ENCODE peak calls at places on chromosomes 4 and X, in five cellular contexts. L is bronchial epithelial cell, O is left cardiac atrium, V is ecto neural progenitor cell, A is G401. N is an unnamed sample.

GRCh38 chr4:145839151-145839550 is 99.5 kb downstream of the ZNF827 start:
- DNase-seq in L (no peak), O (no peak), V (no peak), A (no peak), N (no peak)

GRCh38 chr4:124711469-124712416 is 789 bp downstream of the ANKRD50 start:
- DNase-seq in L (peak; percentile 61), O (peak; percentile 64), V (no peak), A (peak; percentile 70), N (peak; percentile 75)

GRCh38 chr4:38306482-38307071 is 346.4 kb downstream of the PTTG2 start:
- DNase-seq in L (no peak), O (no peak), V (no peak), A (no peak), N (no peak)

GRCh38 chrX:23383411-23383810 is 48.8 kb downstream of the PTCHD1 start:
- DNase-seq in L (peak; percentile 42), O (no peak), V (no peak), A (no peak), N (no peak)

GRCh38 chrX:4622768-4623167 is 909.3 kb upstream of the PRKX start:
- DNase-seq in L (no peak), O (no peak), V (no peak), A (no peak), N (no peak)

GRCh38 chr4:122711893-122712292 is 20.6 kb upstream of the BBS12 start:
- DNase-seq in L (no peak), O (no peak), V (no peak), A (no peak), N (no peak)

GRCh38 chr4:177728361-177729152 is 286.3 kb upstream of the AGA start:
- DNase-seq in L (peak; percentile 80), O (no peak), V (no peak), A (no peak), N (no peak)

GRCh38 chr4:6695660-6696581 is 2.2 kb downstream of the S100P start:
- DNase-seq in L (no peak), O (no peak), V (no peak), A (no peak), N (no peak)

GRCh38 chrX:45358417-45358816 is 157.7 kb upstream of the DIPK2B start:
- DNase-seq in L (no peak), O (no peak), V (no peak), A (no peak), N (no peak)

GRCh38 chrX:154600962-154601374 is 16.0 kb downstream of the CTAG1A start:
- DNase-seq in L (no peak), O (no peak), V (no peak), A (no peak), N (no peak)

GRCh38 chr4:140151700-140152014 is 2.3 kb downstream of the MAML3 start:
- DNase-seq in L (peak; percentile 77), O (peak; percentile 86), V (peak; percentile 91), A (peak; percentile 90), N (peak; percentile 70)

GRCh38 chr4:8727546-8728510 is 135.3 kb downstream of the CPZ start:
- DNase-seq in L (no peak), O (no peak), V (peak; percentile 34), A (no peak), N (no peak)

GRCh38 chr4:94489075-94489474 is 37.3 kb downstream of the PDLIM5 start:
- DNase-seq in L (peak; percentile 65), O (no peak), V (no peak), A (no peak), N (no peak)

GRCh38 chr4:82715731-82716617 is 82.6 kb downstream of the SCD5 start:
- DNase-seq in L (peak; percentile 73), O (no peak), V (no peak), A (no peak), N (no peak)

GRCh38 chr4:109977854-109978501 is 65.3 kb downstream of the EGF start:
- DNase-seq in L (peak; percentile 64), O (no peak), V (no peak), A (peak; percentile 24), N (peak; percentile 51)

GRCh38 chr4:163166041-163166579 is 580 bp downstream of the NAF1 start:
- DNase-seq in L (peak; percentile 20), O (peak; percentile 55), V (peak; percentile 78), A (peak; percentile 43), N (peak; percentile 49)

GRCh38 chr4:41748074-41748787 is at the start of gene PHOX2B:
- DNase-seq in L (no peak), O (no peak), V (peak; percentile 52), A (no peak), N (no peak)

GRCh38 chr4:104494822-104495559 is at the start of gene CXXC4:
- DNase-seq in L (peak; percentile 5), O (peak; percentile 78), V (peak; percentile 92), A (peak; percentile 86), N (peak; percentile 5)

GRCh38 chr4:5186584-5187170 is 135.4 kb downstream of the STK32B start:
- DNase-seq in L (no peak), O (no peak), V (no peak), A (no peak), N (no peak)

GRCh38 chr4:184267673-184268573 is 50.2 kb upstream of the ENPP6 start:
- DNase-seq in L (peak; percentile 88), O (peak; percentile 45), V (no peak), A (no peak), N (peak; percentile 71)

GRCh38 chr4:89249313-89249712 is 58.3 kb downstream of the GPRIN3 start:
- DNase-seq in L (no peak), O (no peak), V (no peak), A (peak; percentile 65), N (no peak)

GRCh38 chr4:80097395-80098177 is 24.6 kb upstream of the ANTXR2 start:
- DNase-seq in L (no peak), O (peak; percentile 65), V (no peak), A (no peak), N (no peak)